ENCODE peak calls at places on chromosomes 7 and 10, in five cellular contexts. D is right cardiac atrium, U is GDM1, V is M059J, Q is kidney glomerular epithelial cell. X is an unnamed sample.

GRCh38 chr10:78844956-78845355 is 223.8 kb upstream of the ZMIZ1 start:
- DNase-seq in Q (no peak), D (no peak), V (no peak), U (no peak), X (no peak)

GRCh38 chr7:151025924-151026671 is 1.8 kb upstream of the ATG9B start:
- DNase-seq in U (no peak), Q (no peak), V (peak), D (no peak), X (peak)

GRCh38 chr10:129963831-129964501 is at the start of gene EBF3:
- DNase-seq in Q (peak), D (peak), U (no peak), V (no peak), X (peak)

GRCh38 chr7:876972-877311 is 588 bp downstream of the GET4 start:
- DNase-seq in U (no peak), Q (no peak), V (peak), D (no peak), X (peak)

GRCh38 chr7:36871863-36872262 is 147.6 kb upstream of the AOAH start:
- DNase-seq in Q (no peak), V (no peak), D (no peak), U (no peak), X (no peak)

GRCh38 chr7:158948376-158948775 is 92.0 kb downstream of the DYNC2I1 start:
- DNase-seq in V (no peak), Q (no peak), U (no peak), D (no peak), X (no peak)

GRCh38 chr10:32790483-32790882 is 167.5 kb downstream of the ITGB1 start:
- DNase-seq in Q (no peak), D (no peak), U (no peak), V (no peak), X (peak)

GRCh38 chr10:120823251-120823650 is 27.9 kb upstream of the WDR11 start:
- DNase-seq in D (no peak), V (no peak), U (no peak), Q (no peak), X (no peak)

GRCh38 chr10:43928425-43928968 is 279.8 kb upstream of the ZNF32 start:
- DNase-seq in Q (no peak), D (no peak), V (no peak), U (no peak), X (no peak)

GRCh38 chr10:24718031-24718855 is 5.4 kb downstream of the ARHGAP21 start:
- DNase-seq in V (peak), Q (peak), U (no peak), D (no peak), X (peak)

GRCh38 chr10:57983226-57983870 is 284.3 kb downstream of the IPMK start:
- DNase-seq in D (no peak), V (peak), Q (no peak), U (no peak), X (peak)

GRCh38 chr7:36775061-36775631 is 50.9 kb upstream of the AOAH start:
- DNase-seq in V (peak), D (no peak), U (peak), Q (no peak), X (no peak)

GRCh38 chr10:80619036-80619435 is 81.3 kb downstream of the SH2D4B start:
- DNase-seq in Q (no peak), U (no peak), V (no peak), D (no peak), X (no peak)

GRCh38 chr7:44277391-44277790 is 48.0 kb downstream of the CAMK2B start:
- DNase-seq in D (peak), V (no peak), U (no peak), Q (no peak), X (no peak)

GRCh38 chr10:109062371-109062770 is 860.9 kb downstream of the XPNPEP1 start:
- DNase-seq in U (no peak), D (no peak), V (peak), Q (peak), X (peak)

GRCh38 chr10:47164126-47164799 is 135.7 kb upstream of the GDF10 start:
- DNase-seq in U (no peak), Q (no peak), V (peak), D (no peak), X (peak)

GRCh38 chr7:68020102-68020501 is 1023.5 kb downstream of the TYW1 start:
- DNase-seq in V (no peak), D (no peak), Q (no peak), U (no peak), X (no peak)

GRCh38 chr10:96756111-96756903 is 36.0 kb upstream of the PIK3AP1 start:
- DNase-seq in U (no peak), Q (no peak), V (no peak), D (no peak), X (no peak)

GRCh38 chr7:82762880-82763279 is 319.3 kb upstream of the CACNA2D1 start:
- DNase-seq in Q (no peak), V (peak), U (no peak), D (no peak), X (no peak)

GRCh38 chr7:151834281-151835035 is 42.5 kb downstream of the PRKAG2 start:
- DNase-seq in U (no peak), Q (no peak), D (no peak), V (no peak), X (no peak)

GRCh38 chr10:110442746-110443145 is 55.0 kb upstream of the DUSP5 start:
- DNase-seq in V (no peak), D (no peak), U (no peak), Q (no peak), X (no peak)

GRCh38 chr7:117384693-117385092 is 42.6 kb downstream of the ASZ1 start:
- DNase-seq in V (peak), Q (no peak), D (no peak), U (no peak), X (no peak)

GRCh38 chr10:75106242-75106641 is 5.2 kb upstream of the SAMD8 start:
- DNase-seq in Q (no peak), D (no peak), V (no peak), U (no peak), X (no peak)

X was measured in RPMI7951.